ENCODE peak calls at places on chromosome 5, in ten cellular contexts. One of them, this sample, is unnamed.

GRCh38 chr5:125719681-125720676 is 703.2 kb upstream of the GRAMD2B start:
- DNase-seq in ecto neural progenitor cell: no peak
- DNase-seq in fibroblast of pulmonary artery: no peak
- DNase-seq in T1000: no peak
- DNase-seq in A549: no peak
- DNase-seq in brain microvascular endothelial cell: no peak
- DNase-seq in NCI-H1417: peak
- DNase-seq in nephron progenitor cell: no peak
- DNase-seq in NCI-H1694: no peak
- DNase-seq in left colon: no peak
- DNase-seq in this sample: no peak

GRCh38 chr5:2523180-2523579 is 228.3 kb downstream of the IRX2 start:
- DNase-seq in ecto neural progenitor cell: peak
- DNase-seq in fibroblast of pulmonary artery: no peak
- DNase-seq in T1000: no peak
- DNase-seq in A549: no peak
- DNase-seq in brain microvascular endothelial cell: no peak
- DNase-seq in NCI-H1417: no peak
- DNase-seq in nephron progenitor cell: no peak
- DNase-seq in NCI-H1694: no peak
- DNase-seq in left colon: no peak
- DNase-seq in this sample: no peak

GRCh38 chr5:72109625-72110024 is 2.4 kb downstream of the MAP1B start:
- DNase-seq in ecto neural progenitor cell: no peak
- DNase-seq in fibroblast of pulmonary artery: no peak
- DNase-seq in T1000: no peak
- DNase-seq in A549: peak
- DNase-seq in brain microvascular endothelial cell: peak
- DNase-seq in NCI-H1417: peak
- DNase-seq in nephron progenitor cell: peak
- DNase-seq in NCI-H1694: peak
- DNase-seq in left colon: no peak
- DNase-seq in this sample: no peak

GRCh38 chr5:1174122-1174936 is 27.1 kb upstream of the SLC6A19 start:
- DNase-seq in ecto neural progenitor cell: peak
- DNase-seq in fibroblast of pulmonary artery: peak
- DNase-seq in T1000: peak
- DNase-seq in A549: peak
- DNase-seq in brain microvascular endothelial cell: peak
- DNase-seq in NCI-H1417: no peak
- DNase-seq in nephron progenitor cell: peak
- DNase-seq in NCI-H1694: peak
- DNase-seq in left colon: peak
- DNase-seq in this sample: no peak

GRCh38 chr5:94945656-94946055 is 327.2 kb downstream of the SLF1 start:
- DNase-seq in ecto neural progenitor cell: no peak
- DNase-seq in fibroblast of pulmonary artery: no peak
- DNase-seq in T1000: no peak
- DNase-seq in A549: no peak
- DNase-seq in brain microvascular endothelial cell: no peak
- DNase-seq in NCI-H1417: no peak
- DNase-seq in nephron progenitor cell: no peak
- DNase-seq in NCI-H1694: no peak
- DNase-seq in left colon: peak
- DNase-seq in this sample: no peak

GRCh38 chr5:126098330-126099017 is 324.7 kb upstream of the GRAMD2B start:
- DNase-seq in ecto neural progenitor cell: no peak
- DNase-seq in fibroblast of pulmonary artery: peak
- DNase-seq in T1000: no peak
- DNase-seq in A549: no peak
- DNase-seq in brain microvascular endothelial cell: peak
- DNase-seq in NCI-H1417: no peak
- DNase-seq in nephron progenitor cell: no peak
- DNase-seq in NCI-H1694: no peak
- DNase-seq in left colon: no peak
- DNase-seq in this sample: no peak

GRCh38 chr5:89707891-89708290 is 701.7 kb downstream of the CETN3 start:
- DNase-seq in ecto neural progenitor cell: no peak
- DNase-seq in fibroblast of pulmonary artery: no peak
- DNase-seq in T1000: no peak
- DNase-seq in A549: no peak
- DNase-seq in brain microvascular endothelial cell: no peak
- DNase-seq in NCI-H1417: no peak
- DNase-seq in nephron progenitor cell: no peak
- DNase-seq in NCI-H1694: no peak
- DNase-seq in left colon: no peak
- DNase-seq in this sample: no peak

GRCh38 chr5:157689942-157690689 is 18.8 kb downstream of the C5orf52 start:
- DNase-seq in ecto neural progenitor cell: no peak
- DNase-seq in fibroblast of pulmonary artery: no peak
- DNase-seq in T1000: no peak
- DNase-seq in A549: no peak
- DNase-seq in brain microvascular endothelial cell: no peak
- DNase-seq in NCI-H1417: no peak
- DNase-seq in nephron progenitor cell: no peak
- DNase-seq in NCI-H1694: no peak
- DNase-seq in left colon: no peak
- DNase-seq in this sample: no peak

GRCh38 chr5:173452098-173452497 is 123.9 kb upstream of the STC2 start:
- DNase-seq in ecto neural progenitor cell: no peak
- DNase-seq in fibroblast of pulmonary artery: peak
- DNase-seq in T1000: no peak
- DNase-seq in A549: peak
- DNase-seq in brain microvascular endothelial cell: peak
- DNase-seq in NCI-H1417: no peak
- DNase-seq in nephron progenitor cell: no peak
- DNase-seq in NCI-H1694: no peak
- DNase-seq in left colon: no peak
- DNase-seq in this sample: no peak

GRCh38 chr5:116574682-116575634 is at the start of gene SEMA6A:
- DNase-seq in ecto neural progenitor cell: peak
- DNase-seq in fibroblast of pulmonary artery: peak
- DNase-seq in T1000: peak
- DNase-seq in A549: peak
- DNase-seq in brain microvascular endothelial cell: peak
- DNase-seq in NCI-H1417: peak
- DNase-seq in nephron progenitor cell: peak
- DNase-seq in NCI-H1694: peak
- DNase-seq in left colon: peak
- DNase-seq in this sample: no peak

GRCh38 chr5:178143901-178144300 is 9.8 kb downstream of the NHP2 start:
- DNase-seq in ecto neural progenitor cell: no peak
- DNase-seq in fibroblast of pulmonary artery: peak
- DNase-seq in T1000: no peak
- DNase-seq in A549: no peak
- DNase-seq in brain microvascular endothelial cell: no peak
- DNase-seq in NCI-H1417: no peak
- DNase-seq in nephron progenitor cell: no peak
- DNase-seq in NCI-H1694: peak
- DNase-seq in left colon: no peak
- DNase-seq in this sample: no peak

GRCh38 chr5:181071257-181071656 is 31.2 kb downstream of the BTNL9 start:
- DNase-seq in ecto neural progenitor cell: no peak
- DNase-seq in fibroblast of pulmonary artery: no peak
- DNase-seq in T1000: no peak
- DNase-seq in A549: no peak
- DNase-seq in brain microvascular endothelial cell: no peak
- DNase-seq in NCI-H1417: no peak
- DNase-seq in nephron progenitor cell: no peak
- DNase-seq in NCI-H1694: no peak
- DNase-seq in left colon: no peak
- DNase-seq in this sample: no peak

GRCh38 chr5:757931-758697 is 26.4 kb downstream of the ZDHHC11B start:
- DNase-seq in ecto neural progenitor cell: peak
- DNase-seq in fibroblast of pulmonary artery: no peak
- DNase-seq in T1000: no peak
- DNase-seq in A549: no peak
- DNase-seq in brain microvascular endothelial cell: no peak
- DNase-seq in NCI-H1417: no peak
- DNase-seq in nephron progenitor cell: peak
- DNase-seq in NCI-H1694: no peak
- DNase-seq in left colon: peak
- DNase-seq in this sample: peak

GRCh38 chr5:150217874-150218692 is 28.2 kb downstream of the SLC6A7 start:
- DNase-seq in ecto neural progenitor cell: peak
- DNase-seq in fibroblast of pulmonary artery: peak
- DNase-seq in T1000: peak
- DNase-seq in A549: peak
- DNase-seq in brain microvascular endothelial cell: peak
- DNase-seq in NCI-H1417: peak
- DNase-seq in nephron progenitor cell: peak
- DNase-seq in NCI-H1694: peak
- DNase-seq in left colon: peak
- DNase-seq in this sample: peak

GRCh38 chr5:95682891-95683290 is at the start of gene SPATA9:
- DNase-seq in ecto neural progenitor cell: no peak
- DNase-seq in fibroblast of pulmonary artery: no peak
- DNase-seq in T1000: no peak
- DNase-seq in A549: no peak
- DNase-seq in brain microvascular endothelial cell: no peak
- DNase-seq in NCI-H1417: no peak
- DNase-seq in nephron progenitor cell: no peak
- DNase-seq in NCI-H1694: no peak
- DNase-seq in left colon: no peak
- DNase-seq in this sample: no peak

This sample was measured in DND-41.